ENCODE peak calls at places on chromosomes 3 and 15, in eight cellular contexts. G is stromal cell of bone marrow; E is activated CD4-positive, alpha-beta T cell treated with anti-CD3 and anti-CD28 coated beads, Interleukin-2, amount 50 U/mL, for 48 hours; C is anterior cingulate cortex; B is HT1080; Y is activated effector memory CD4-positive, alpha-beta T cell treated with Interleukin-2 at 50 U/mL for 16 hours; Z is activated T-cell treated with anti-CD3 and anti-CD28 coated beads, Interleukin-2, amount 50 U/mL, for 1 hour; J is GM13976. N is an unnamed sample.
A peak's percentile ranks its signal among the peaks of the same experiment; 100 is the strongest.

GRCh38 chr15:79170256-79170664 is 79.7 kb upstream of the RASGRF1 start:
- DNase-seq in E (no peak), Y (no peak), C (no peak), J (no peak), G (no peak), Z (no peak), B (peak; percentile 18), N (no peak)

GRCh38 chr3:73542127-73542526 is 82.6 kb downstream of the PDZRN3 start:
- DNase-seq in E (no peak), Y (no peak), G (no peak), B (no peak), C (no peak), Z (no peak), J (no peak), N (no peak)

GRCh38 chr3:40309439-40309924 is at the start of gene EIF1B:
- DNase-seq in Y (peak; percentile 99), E (peak; percentile 99), B (peak; percentile 98), Z (peak; percentile 99), C (peak; percentile 93), J (peak; percentile 97), G (peak; percentile 94), N (peak; percentile 98)

GRCh38 chr3:98763076-98763475 is at the start of gene ST3GAL6:
- DNase-seq in Z (no peak), G (no peak), E (no peak), B (peak; percentile 60), C (no peak), Y (no peak), J (no peak), N (no peak)

GRCh38 chr3:195101927-195102608 is 168.9 kb downstream of the XXYLT1 start:
- DNase-seq in Z (no peak), Y (no peak), E (no peak), B (no peak), G (no peak), J (no peak), C (no peak), N (no peak)

GRCh38 chr15:74397239-74398068 is 30.0 kb upstream of the CYP11A1 start:
- DNase-seq in J (no peak), C (no peak), G (no peak), Z (no peak), Y (no peak), E (no peak), B (peak; percentile 62), N (no peak)

GRCh38 chr15:90851114-90851513 is 17.3 kb upstream of the FURIN start:
- DNase-seq in Y (no peak), G (no peak), B (peak; percentile 55), J (no peak), C (no peak), Z (peak; percentile 50), E (peak; percentile 65), N (peak; percentile 59)

GRCh38 chr15:74038707-74039655 is 43.4 kb downstream of the GOLGA6A start:
- DNase-seq in B (no peak), G (no peak), E (no peak), Y (no peak), C (no peak), J (no peak), Z (no peak), N (no peak)

GRCh38 chr15:48177383-48177874 is 666 bp downstream of the MYEF2 start:
- DNase-seq in B (peak; percentile 59), C (no peak), J (peak; percentile 59), E (peak; percentile 4), G (peak; percentile 32), Z (no peak), Y (no peak), N (no peak)

GRCh38 chr15:55744026-55744655 is 1.2 kb upstream of the PRTG start:
- DNase-seq in J (no peak), B (no peak), G (no peak), C (no peak), E (no peak), Z (no peak), Y (no peak), N (no peak)

GRCh38 chr3:105584351-105584790 is 217.7 kb downstream of the ALCAM start:
- DNase-seq in G (no peak), B (peak; percentile 60), C (no peak), E (no peak), J (no peak), Z (no peak), Y (no peak), N (no peak)

GRCh38 chr3:58022490-58022889 is 14.3 kb downstream of the FLNB start:
- DNase-seq in C (no peak), Z (no peak), J (no peak), G (no peak), Y (no peak), E (no peak), B (no peak), N (no peak)

GRCh38 chr3:65963787-65964707 is 74.7 kb downstream of the MAGI1 start:
- DNase-seq in G (peak; percentile 81), C (no peak), J (peak; percentile 78), Y (no peak), B (peak; percentile 95), Z (no peak), E (peak; percentile 64), N (peak; percentile 57)

GRCh38 chr3:42066516-42067181 is 24.5 kb upstream of the TRAK1 start:
- DNase-seq in J (peak; percentile 49), G (peak; percentile 50), C (no peak), Z (no peak), B (no peak), E (no peak), Y (no peak), N (no peak)

GRCh38 chr15:101472033-101472432 is 17.5 kb downstream of the PCSK6 start:
- DNase-seq in G (no peak), C (no peak), E (no peak), Y (no peak), J (no peak), Z (no peak), B (no peak), N (no peak)

GRCh38 chr3:146145642-146146041 is 15.3 kb downstream of the PLOD2 start:
- DNase-seq in Z (no peak), Y (no peak), E (no peak), J (no peak), B (no peak), C (no peak), G (no peak), N (no peak)

GRCh38 chr3:32200490-32200889 is 38.0 kb upstream of the CMTM8 start:
- DNase-seq in C (no peak), J (no peak), Y (no peak), E (no peak), Z (no peak), G (peak; percentile 87), B (peak; percentile 49), N (no peak)

GRCh38 chr3:171132873-171133272 is 106.4 kb upstream of the SLC2A2 start:
- DNase-seq in Y (no peak), E (no peak), C (no peak), J (no peak), B (peak; percentile 82), Z (no peak), G (peak; percentile 36), N (no peak)

GRCh38 chr15:44340410-44340809 is 51.9 kb downstream of the GOLM2 start:
- DNase-seq in Z (no peak), C (no peak), B (peak; percentile 39), G (peak; percentile 58), Y (no peak), J (no peak), E (no peak), N (no peak)

GRCh38 chr3:120625199-120625598 is 29.1 kb downstream of the NDUFB4 start:
- DNase-seq in E (no peak), G (no peak), Z (no peak), J (no peak), Y (no peak), C (no peak), B (peak; percentile 73), N (no peak)